ENCODE peak calls at places on chromosomes 7 and 10, in seven cellular contexts. D, M, K, I, Z, L and X are unnamed samples.

GRCh38 chr7:113247198-113247597 is 128.8 kb upstream of the SMIM30 start:
- DNase-seq in Z (no peak), I (no peak), D (no peak), L (no peak), K (no peak), M (no peak), X (no peak)

GRCh38 chr7:12943781-12944180 is 256.3 kb downstream of the ARL4A start:
- DNase-seq in I (no peak), K (no peak), M (no peak), Z (no peak), L (no peak), D (no peak), X (no peak)

GRCh38 chr7:92793656-92794205 is 42.6 kb downstream of the CDK6 start:
- DNase-seq in I (no peak), Z (no peak), M (no peak), L (no peak), D (no peak), K (no peak), X (no peak)

GRCh38 chr7:43694399-43694748 is 34.9 kb downstream of the COA1 start:
- DNase-seq in Z (no peak), D (no peak), K (no peak), L (no peak), M (no peak), I (no peak), X (no peak)

GRCh38 chr10:99374526-99374925 is 45.4 kb downstream of the CNNM1 start:
- DNase-seq in D (no peak), K (no peak), M (no peak), Z (no peak), L (no peak), I (no peak), X (no peak)

GRCh38 chr10:6427357-6427959 is 152.6 kb downstream of the PRKCQ start:
- DNase-seq in L (no peak), I (no peak), K (peak; percentile 42), M (no peak), D (no peak), Z (no peak), X (no peak)

GRCh38 chr7:7745966-7746365 is 27.6 kb upstream of the RPA3 start:
- DNase-seq in Z (no peak), D (no peak), I (no peak), K (no peak), L (no peak), M (no peak), X (no peak)

GRCh38 chr7:99258501-99258900 is 14.1 kb upstream of the MYH16 start:
- DNase-seq in K (no peak), Z (no peak), I (no peak), M (no peak), D (no peak), L (no peak), X (no peak)

GRCh38 chr7:156503195-156503594 is 137.4 kb upstream of the RNF32 start:
- DNase-seq in I (no peak), Z (no peak), K (no peak), M (no peak), L (no peak), D (no peak), X (no peak)

GRCh38 chr7:16129431-16130126 is 291.8 kb downstream of the CRPPA start:
- DNase-seq in I (no peak), M (no peak), L (no peak), K (no peak), Z (no peak), D (no peak), X (no peak)

GRCh38 chr7:21123586-21123985 is 304.3 kb upstream of the SP4 start:
- DNase-seq in I (no peak), D (no peak), K (no peak), M (no peak), L (no peak), Z (no peak), X (no peak)

GRCh38 chr7:44385384-44386138 is 60.2 kb upstream of the CAMK2B start:
- DNase-seq in D (no peak), M (no peak), Z (no peak), I (no peak), K (peak; percentile 62), L (no peak), X (peak; percentile 47)

GRCh38 chr7:44284881-44285541 is 40.4 kb downstream of the CAMK2B start:
- DNase-seq in M (peak; percentile 5), D (peak; percentile 20), I (peak; percentile 13), K (peak; percentile 77), L (no peak), Z (peak; percentile 61), X (no peak)

GRCh38 chr10:14478639-14479038 is 147.9 kb upstream of the FRMD4A start:
- DNase-seq in K (peak; percentile 90), D (peak; percentile 57), L (no peak), M (no peak), I (no peak), Z (peak; percentile 83), X (peak; percentile 72)

GRCh38 chr10:1116051-1116450 is 59.9 kb downstream of the WDR37 start:
- DNase-seq in I (no peak), K (peak; percentile 77), L (no peak), Z (no peak), M (no peak), D (no peak), X (no peak)

GRCh38 chr7:29857654-29858053 is 51.3 kb downstream of the WIPF3 start:
- DNase-seq in I (no peak), D (no peak), L (no peak), K (no peak), M (no peak), Z (no peak), X (no peak)

GRCh38 chr7:1523208-1523607 is 7.3 kb upstream of the MAFK start:
- DNase-seq in L (no peak), M (no peak), I (no peak), K (no peak), D (no peak), Z (no peak), X (no peak)

GRCh38 chr10:116287906-116288501 is 15.0 kb upstream of the GFRA1 start:
- DNase-seq in K (no peak), I (no peak), M (peak; percentile 48), L (no peak), D (no peak), Z (no peak), X (no peak)

GRCh38 chr7:6208573-6209328 is 63.7 kb downstream of the CYTH3 start:
- DNase-seq in M (no peak), D (no peak), L (no peak), K (no peak), Z (no peak), I (no peak), X (no peak)

GRCh38 chr7:93574646-93575554 is at the start of gene CALCR:
- DNase-seq in L (no peak), M (no peak), Z (no peak), D (peak; percentile 49), I (no peak), K (no peak), X (no peak)